ENCODE peak calls at places on chromosomes 1 and 21, in nine cellular contexts. One of them, this sample, is unnamed.

GRCh38 chr1:12134716-12135115 is 32.1 kb upstream of the TNFRSF1B start:
- DNase-seq in substantia nigra: no peak
- DNase-seq in activated CD4-positive, alpha-beta T cell treated with anti-CD3 and anti-CD28 coated beads, Interleukin-2, amount 10 ng/mL, durations not matched to agents 7 days and 5 days: no peak
- DNase-seq in skeletal muscle cell: no peak
- DNase-seq in AG04449: no peak
- DNase-seq in NCI-H2081: no peak
- DNase-seq in Caki2: no peak
- DNase-seq in stimulated activated naive CD4-positive, alpha-beta T cell: no peak
- DNase-seq in ELR: no peak
- DNase-seq in this sample: no peak

GRCh38 chr1:52551476-52552235 is 1.2 kb downstream of the TUT4 start:
- DNase-seq in substantia nigra: peak; percentile 3
- DNase-seq in activated CD4-positive, alpha-beta T cell treated with anti-CD3 and anti-CD28 coated beads, Interleukin-2, amount 10 ng/mL, durations not matched to agents 7 days and 5 days: peak; percentile 51
- DNase-seq in skeletal muscle cell: no peak
- DNase-seq in AG04449: no peak
- DNase-seq in NCI-H2081: peak; percentile 44
- DNase-seq in Caki2: peak; percentile 21
- DNase-seq in stimulated activated naive CD4-positive, alpha-beta T cell: peak; percentile 73
- DNase-seq in ELR: peak; percentile 67
- DNase-seq in this sample: no peak

GRCh38 chr1:37035828-37036666 is 1.7 kb upstream of the GRIK3 start:
- DNase-seq in substantia nigra: no peak
- DNase-seq in activated CD4-positive, alpha-beta T cell treated with anti-CD3 and anti-CD28 coated beads, Interleukin-2, amount 10 ng/mL, durations not matched to agents 7 days and 5 days: peak; percentile 7
- DNase-seq in skeletal muscle cell: no peak
- DNase-seq in AG04449: no peak
- DNase-seq in NCI-H2081: peak; percentile 52
- DNase-seq in Caki2: no peak
- DNase-seq in stimulated activated naive CD4-positive, alpha-beta T cell: no peak
- DNase-seq in ELR: no peak
- DNase-seq in this sample: no peak

GRCh38 chr1:45510972-45511527 is 10.6 kb downstream of the PRDX1 start:
- DNase-seq in substantia nigra: peak; percentile 37
- DNase-seq in activated CD4-positive, alpha-beta T cell treated with anti-CD3 and anti-CD28 coated beads, Interleukin-2, amount 10 ng/mL, durations not matched to agents 7 days and 5 days: no peak
- DNase-seq in skeletal muscle cell: no peak
- DNase-seq in AG04449: no peak
- DNase-seq in NCI-H2081: no peak
- DNase-seq in Caki2: no peak
- DNase-seq in stimulated activated naive CD4-positive, alpha-beta T cell: no peak
- DNase-seq in ELR: no peak
- DNase-seq in this sample: no peak

GRCh38 chr21:37435120-37435519 is 68.5 kb downstream of the DYRK1A start:
- DNase-seq in substantia nigra: peak; percentile 63
- DNase-seq in activated CD4-positive, alpha-beta T cell treated with anti-CD3 and anti-CD28 coated beads, Interleukin-2, amount 10 ng/mL, durations not matched to agents 7 days and 5 days: peak; percentile 66
- DNase-seq in skeletal muscle cell: peak; percentile 96
- DNase-seq in AG04449: peak; percentile 61
- DNase-seq in NCI-H2081: peak; percentile 85
- DNase-seq in Caki2: peak; percentile 96
- DNase-seq in stimulated activated naive CD4-positive, alpha-beta T cell: peak; percentile 73
- DNase-seq in ELR: peak; percentile 70
- DNase-seq in this sample: no peak

GRCh38 chr1:85579619-85580018 is 942 bp upstream of the CCN1 start:
- DNase-seq in substantia nigra: no peak
- DNase-seq in activated CD4-positive, alpha-beta T cell treated with anti-CD3 and anti-CD28 coated beads, Interleukin-2, amount 10 ng/mL, durations not matched to agents 7 days and 5 days: no peak
- DNase-seq in skeletal muscle cell: no peak
- DNase-seq in AG04449: no peak
- DNase-seq in NCI-H2081: no peak
- DNase-seq in Caki2: no peak
- DNase-seq in stimulated activated naive CD4-positive, alpha-beta T cell: no peak
- DNase-seq in ELR: peak; percentile 79
- DNase-seq in this sample: no peak

GRCh38 chr1:27366113-27366410 is 699 bp downstream of the MAP3K6 start:
- DNase-seq in substantia nigra: peak; percentile 49
- DNase-seq in activated CD4-positive, alpha-beta T cell treated with anti-CD3 and anti-CD28 coated beads, Interleukin-2, amount 10 ng/mL, durations not matched to agents 7 days and 5 days: peak; percentile 79
- DNase-seq in skeletal muscle cell: no peak
- DNase-seq in AG04449: no peak
- DNase-seq in NCI-H2081: peak; percentile 39
- DNase-seq in Caki2: peak; percentile 84
- DNase-seq in stimulated activated naive CD4-positive, alpha-beta T cell: peak; percentile 60
- DNase-seq in ELR: peak; percentile 78
- DNase-seq in this sample: peak; percentile 60

GRCh38 chr1:38454236-38454635 is 405.3 kb downstream of the RRAGC start:
- DNase-seq in substantia nigra: no peak
- DNase-seq in activated CD4-positive, alpha-beta T cell treated with anti-CD3 and anti-CD28 coated beads, Interleukin-2, amount 10 ng/mL, durations not matched to agents 7 days and 5 days: no peak
- DNase-seq in skeletal muscle cell: no peak
- DNase-seq in AG04449: no peak
- DNase-seq in NCI-H2081: no peak
- DNase-seq in Caki2: peak; percentile 61
- DNase-seq in stimulated activated naive CD4-positive, alpha-beta T cell: no peak
- DNase-seq in ELR: peak; percentile 57
- DNase-seq in this sample: no peak

GRCh38 chr1:94757931-94758330 is 62.2 kb upstream of the SLC44A3 start:
- DNase-seq in substantia nigra: no peak
- DNase-seq in activated CD4-positive, alpha-beta T cell treated with anti-CD3 and anti-CD28 coated beads, Interleukin-2, amount 10 ng/mL, durations not matched to agents 7 days and 5 days: no peak
- DNase-seq in skeletal muscle cell: peak; percentile 79
- DNase-seq in AG04449: no peak
- DNase-seq in NCI-H2081: peak; percentile 2
- DNase-seq in Caki2: no peak
- DNase-seq in stimulated activated naive CD4-positive, alpha-beta T cell: no peak
- DNase-seq in ELR: no peak
- DNase-seq in this sample: no peak

GRCh38 chr1:89200668-89201488 is 2.1 kb upstream of the GBP4 start:
- DNase-seq in substantia nigra: no peak
- DNase-seq in activated CD4-positive, alpha-beta T cell treated with anti-CD3 and anti-CD28 coated beads, Interleukin-2, amount 10 ng/mL, durations not matched to agents 7 days and 5 days: no peak
- DNase-seq in skeletal muscle cell: no peak
- DNase-seq in AG04449: no peak
- DNase-seq in NCI-H2081: no peak
- DNase-seq in Caki2: no peak
- DNase-seq in stimulated activated naive CD4-positive, alpha-beta T cell: peak; percentile 56
- DNase-seq in ELR: no peak
- DNase-seq in this sample: no peak

GRCh38 chr21:46060596-46061061 is 37.3 kb upstream of the COL6A2 start:
- DNase-seq in substantia nigra: no peak
- DNase-seq in activated CD4-positive, alpha-beta T cell treated with anti-CD3 and anti-CD28 coated beads, Interleukin-2, amount 10 ng/mL, durations not matched to agents 7 days and 5 days: no peak
- DNase-seq in skeletal muscle cell: peak; percentile 100
- DNase-seq in AG04449: peak; percentile 99
- DNase-seq in NCI-H2081: no peak
- DNase-seq in Caki2: peak; percentile 92
- DNase-seq in stimulated activated naive CD4-positive, alpha-beta T cell: no peak
- DNase-seq in ELR: peak; percentile 99
- DNase-seq in this sample: no peak

This sample was measured in LoVo.